ENCODE peak calls at places on chromosomes 13 and 19, in five cellular contexts. One of them, this sample, is unnamed.

GRCh38 chr13:107421028-107421427 is 794.3 kb downstream of the LIG4 start:
- DNase-seq in PC-9: no peak
- DNase-seq in effector memory CD4-positive, alpha-beta T cell: no peak
- DNase-seq in MG63: no peak
- DNase-seq in tibial nerve: no peak
- DNase-seq in this sample: no peak

GRCh38 chr13:112457485-112457884 is 81.3 kb downstream of the SPACA7 start:
- DNase-seq in tibial nerve: no peak
- DNase-seq in PC-9: no peak
- DNase-seq in effector memory CD4-positive, alpha-beta T cell: no peak
- DNase-seq in MG63: no peak
- DNase-seq in this sample: no peak

GRCh38 chr13:49711218-49711863 is 20.1 kb upstream of the EBPL start:
- DNase-seq in effector memory CD4-positive, alpha-beta T cell: no peak
- DNase-seq in MG63: no peak
- DNase-seq in tibial nerve: no peak
- DNase-seq in PC-9: peak; percentile 50
- DNase-seq in this sample: no peak

GRCh38 chr19:18862976-18863842 is 31.4 kb downstream of the UPF1 start:
- DNase-seq in MG63: no peak
- DNase-seq in effector memory CD4-positive, alpha-beta T cell: no peak
- DNase-seq in tibial nerve: no peak
- DNase-seq in PC-9: no peak
- DNase-seq in this sample: no peak

GRCh38 chr13:30832377-30832776 is 73.7 kb upstream of the MEDAG start:
- DNase-seq in tibial nerve: no peak
- DNase-seq in effector memory CD4-positive, alpha-beta T cell: no peak
- DNase-seq in PC-9: no peak
- DNase-seq in MG63: no peak
- DNase-seq in this sample: no peak

GRCh38 chr13:61414686-61415664 is 674 bp downstream of the PCDH20 start:
- DNase-seq in MG63: peak; percentile 37
- DNase-seq in tibial nerve: no peak
- DNase-seq in PC-9: peak; percentile 49
- DNase-seq in effector memory CD4-positive, alpha-beta T cell: no peak
- DNase-seq in this sample: no peak

GRCh38 chr19:11380653-11381534 is 3.2 kb downstream of the EPOR start:
- DNase-seq in effector memory CD4-positive, alpha-beta T cell: peak; percentile 97
- DNase-seq in tibial nerve: peak; percentile 95
- DNase-seq in MG63: peak; percentile 98
- DNase-seq in PC-9: peak; percentile 91
- DNase-seq in this sample: peak; percentile 94

GRCh38 chr19:1183543-1184172 is 9.6 kb upstream of the SBNO2 start:
- DNase-seq in MG63: peak; percentile 48
- DNase-seq in effector memory CD4-positive, alpha-beta T cell: no peak
- DNase-seq in PC-9: peak; percentile 93
- DNase-seq in tibial nerve: no peak
- DNase-seq in this sample: no peak

GRCh38 chr13:75418997-75419396 is 63.0 kb downstream of the TBC1D4 start:
- DNase-seq in tibial nerve: no peak
- DNase-seq in PC-9: peak; percentile 50
- DNase-seq in MG63: no peak
- DNase-seq in effector memory CD4-positive, alpha-beta T cell: no peak
- DNase-seq in this sample: no peak

GRCh38 chr13:63455938-63456337 is 2040.3 kb upstream of the PCDH20 start:
- DNase-seq in MG63: no peak
- DNase-seq in effector memory CD4-positive, alpha-beta T cell: no peak
- DNase-seq in tibial nerve: no peak
- DNase-seq in PC-9: no peak
- DNase-seq in this sample: no peak

GRCh38 chr13:70950664-70951063 is 842.4 kb upstream of the KLHL1 start:
- DNase-seq in MG63: no peak
- DNase-seq in tibial nerve: no peak
- DNase-seq in effector memory CD4-positive, alpha-beta T cell: no peak
- DNase-seq in PC-9: no peak
- DNase-seq in this sample: no peak

GRCh38 chr19:4445963-4446668 is 11.5 kb downstream of the UBXN6 start:
- DNase-seq in effector memory CD4-positive, alpha-beta T cell: no peak
- DNase-seq in tibial nerve: no peak
- DNase-seq in MG63: no peak
- DNase-seq in PC-9: no peak
- DNase-seq in this sample: no peak

GRCh38 chr13:33678906-33679657 is 138.9 kb upstream of the RFC3 start:
- DNase-seq in MG63: peak; percentile 80
- DNase-seq in effector memory CD4-positive, alpha-beta T cell: peak; percentile 32
- DNase-seq in PC-9: peak; percentile 48
- DNase-seq in tibial nerve: peak; percentile 34
- DNase-seq in this sample: peak; percentile 13

GRCh38 chr13:27183561-27184147 is 12.0 kb upstream of the USP12 start:
- DNase-seq in MG63: no peak
- DNase-seq in tibial nerve: no peak
- DNase-seq in effector memory CD4-positive, alpha-beta T cell: no peak
- DNase-seq in PC-9: peak; percentile 63
- DNase-seq in this sample: no peak

GRCh38 chr19:50720181-50720920 is 749 bp upstream of the SHANK1 start:
- DNase-seq in MG63: no peak
- DNase-seq in effector memory CD4-positive, alpha-beta T cell: no peak
- DNase-seq in tibial nerve: no peak
- DNase-seq in PC-9: no peak
- DNase-seq in this sample: no peak

GRCh38 chr13:43085545-43085944 is 62.2 kb downstream of the DNAJC15 start:
- DNase-seq in PC-9: no peak
- DNase-seq in MG63: no peak
- DNase-seq in effector memory CD4-positive, alpha-beta T cell: no peak
- DNase-seq in tibial nerve: no peak
- DNase-seq in this sample: no peak

GRCh38 chr19:7918615-7919421 is 1.3 kb upstream of the SNAPC2 start:
- DNase-seq in effector memory CD4-positive, alpha-beta T cell: no peak
- DNase-seq in MG63: no peak
- DNase-seq in PC-9: no peak
- DNase-seq in tibial nerve: no peak
- DNase-seq in this sample: no peak

GRCh38 chr19:55836340-55836739 is at the start of gene NLRP4:
- DNase-seq in tibial nerve: no peak
- DNase-seq in effector memory CD4-positive, alpha-beta T cell: no peak
- DNase-seq in PC-9: peak; percentile 31
- DNase-seq in MG63: no peak
- DNase-seq in this sample: no peak

GRCh38 chr19:46471116-46471733 is at the start of gene PNMA8A:
- DNase-seq in MG63: peak; percentile 82
- DNase-seq in effector memory CD4-positive, alpha-beta T cell: no peak
- DNase-seq in tibial nerve: no peak
- DNase-seq in PC-9: no peak
- DNase-seq in this sample: no peak

GRCh38 chr13:47964863-47965262 is 36.2 kb downstream of the SUCLA2 start:
- DNase-seq in PC-9: no peak
- DNase-seq in effector memory CD4-positive, alpha-beta T cell: no peak
- DNase-seq in tibial nerve: no peak
- DNase-seq in MG63: no peak
- DNase-seq in this sample: no peak

GRCh38 chr13:49932868-49933267 is 3.3 kb downstream of the SPRYD7 start:
- DNase-seq in MG63: no peak
- DNase-seq in PC-9: no peak
- DNase-seq in effector memory CD4-positive, alpha-beta T cell: no peak
- DNase-seq in tibial nerve: no peak
- DNase-seq in this sample: no peak

GRCh38 chr13:66574606-66575005 is 655.5 kb downstream of the PCDH9 start:
- DNase-seq in PC-9: no peak
- DNase-seq in effector memory CD4-positive, alpha-beta T cell: no peak
- DNase-seq in tibial nerve: no peak
- DNase-seq in MG63: no peak
- DNase-seq in this sample: no peak

GRCh38 chr13:76222511-76222910 is 586.4 kb downstream of the LMO7 start:
- DNase-seq in MG63: peak; percentile 11
- DNase-seq in tibial nerve: no peak
- DNase-seq in PC-9: no peak
- DNase-seq in effector memory CD4-positive, alpha-beta T cell: no peak
- DNase-seq in this sample: no peak

GRCh38 chr13:69274231-69274630 is 833.4 kb upstream of the ATXN8OS start:
- DNase-seq in PC-9: no peak
- DNase-seq in effector memory CD4-positive, alpha-beta T cell: no peak
- DNase-seq in MG63: no peak
- DNase-seq in tibial nerve: no peak
- DNase-seq in this sample: no peak

GRCh38 chr19:6743714-6744380 is 4.4 kb downstream of the TRIP10 start:
- DNase-seq in PC-9: peak; percentile 51
- DNase-seq in tibial nerve: no peak
- DNase-seq in effector memory CD4-positive, alpha-beta T cell: no peak
- DNase-seq in MG63: no peak
- DNase-seq in this sample: no peak

GRCh38 chr19:40754611-40755247 is 3.7 kb downstream of the SNRPA start:
- DNase-seq in effector memory CD4-positive, alpha-beta T cell: no peak
- DNase-seq in tibial nerve: no peak
- DNase-seq in MG63: no peak
- DNase-seq in PC-9: no peak
- DNase-seq in this sample: no peak

GRCh38 chr19:53132231-53132991 is at the start of gene ZNF415:
- DNase-seq in tibial nerve: peak; percentile 45
- DNase-seq in effector memory CD4-positive, alpha-beta T cell: peak; percentile 19
- DNase-seq in MG63: peak; percentile 17
- DNase-seq in PC-9: peak; percentile 70
- DNase-seq in this sample: no peak

GRCh38 chr13:80132741-80133601 is 208.0 kb downstream of the SPRY2 start:
- DNase-seq in effector memory CD4-positive, alpha-beta T cell: no peak
- DNase-seq in MG63: no peak
- DNase-seq in tibial nerve: peak; percentile 44
- DNase-seq in PC-9: peak; percentile 81
- DNase-seq in this sample: no peak

GRCh38 chr13:47081850-47082249 is 185.0 kb upstream of the HTR2A start:
- DNase-seq in PC-9: no peak
- DNase-seq in tibial nerve: no peak
- DNase-seq in MG63: no peak
- DNase-seq in effector memory CD4-positive, alpha-beta T cell: no peak
- DNase-seq in this sample: no peak

GRCh38 chr19:7928741-7929701 is 3.1 kb upstream of the CTXN1 start:
- DNase-seq in effector memory CD4-positive, alpha-beta T cell: peak; percentile 69
- DNase-seq in MG63: peak; percentile 78
- DNase-seq in tibial nerve: peak; percentile 53
- DNase-seq in PC-9: peak; percentile 89
- DNase-seq in this sample: peak; percentile 76

GRCh38 chr13:40770609-40770933 is 419 bp downstream of the MRPS31 start:
- DNase-seq in tibial nerve: no peak
- DNase-seq in effector memory CD4-positive, alpha-beta T cell: no peak
- DNase-seq in MG63: no peak
- DNase-seq in PC-9: no peak
- DNase-seq in this sample: no peak

GRCh38 chr13:114279770-114280169 is 1.6 kb upstream of the UPF3A start:
- DNase-seq in tibial nerve: no peak
- DNase-seq in effector memory CD4-positive, alpha-beta T cell: no peak
- DNase-seq in PC-9: no peak
- DNase-seq in MG63: no peak
- DNase-seq in this sample: no peak

GRCh38 chr13:31719214-31719613 is 20.1 kb upstream of the RXFP2 start:
- DNase-seq in PC-9: no peak
- DNase-seq in effector memory CD4-positive, alpha-beta T cell: no peak
- DNase-seq in MG63: no peak
- DNase-seq in tibial nerve: no peak
- DNase-seq in this sample: no peak

GRCh38 chr19:17248011-17248776 is 2.5 kb upstream of the NR2F6 start:
- DNase-seq in effector memory CD4-positive, alpha-beta T cell: no peak
- DNase-seq in tibial nerve: no peak
- DNase-seq in PC-9: peak; percentile 98
- DNase-seq in MG63: no peak
- DNase-seq in this sample: no peak

GRCh38 chr19:49791776-49792445 is 21.2 kb downstream of the FUZ start:
- DNase-seq in MG63: no peak
- DNase-seq in PC-9: no peak
- DNase-seq in effector memory CD4-positive, alpha-beta T cell: no peak
- DNase-seq in tibial nerve: no peak
- DNase-seq in this sample: no peak

GRCh38 chr19:24073807-24074206 is 13.2 kb upstream of the ZNF254 start:
- DNase-seq in effector memory CD4-positive, alpha-beta T cell: no peak
- DNase-seq in PC-9: peak; percentile 85
- DNase-seq in tibial nerve: no peak
- DNase-seq in MG63: no peak
- DNase-seq in this sample: no peak

GRCh38 chr19:38409631-38410133 is 6.8 kb downstream of the FAM98C start:
- DNase-seq in PC-9: no peak
- DNase-seq in tibial nerve: no peak
- DNase-seq in effector memory CD4-positive, alpha-beta T cell: no peak
- DNase-seq in MG63: no peak
- DNase-seq in this sample: no peak

DNA sequence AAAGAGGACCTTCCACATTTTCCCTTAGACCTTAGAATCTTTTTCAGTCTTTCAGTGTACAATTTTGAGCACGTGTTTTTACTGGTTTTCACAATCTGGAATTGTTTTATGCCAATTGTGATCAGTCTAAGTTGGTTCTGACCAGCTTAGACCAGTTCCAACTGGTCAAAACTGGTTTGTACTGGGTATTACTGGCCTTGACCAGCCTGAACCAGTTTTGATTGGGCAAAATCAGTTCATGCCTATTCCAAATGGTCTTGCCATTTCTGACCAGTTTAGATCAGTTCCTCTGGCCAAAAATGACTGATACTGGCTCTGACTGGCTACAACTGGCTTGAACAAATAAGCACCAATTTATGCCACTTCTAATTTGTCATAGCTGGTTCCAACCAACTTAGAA is 36.4 kb downstream of the ZNF585A start:
- DNase-seq in MG63: no peak
- DNase-seq in PC-9: no peak
- DNase-seq in effector memory CD4-positive, alpha-beta T cell: no peak
- DNase-seq in tibial nerve: no peak
- DNase-seq in this sample: no peak
- H3K9me3 ChIP-seq in MG63: peaks cover 61% of the 10 kb centered on the region
- H3K9me3 ChIP-seq in PC-9: peaks cover 54% of the 10 kb centered on the region
- H3K9me3 ChIP-seq in effector memory CD4-positive, alpha-beta T cell: peaks cover 61% of the 10 kb centered on the region
- H3K9me3 ChIP-seq in tibial nerve: peaks cover 24% of the 10 kb centered on the region
- H3K9me3 ChIP-seq in this sample: peaks cover 43% of the 10 kb centered on the region

DNA sequence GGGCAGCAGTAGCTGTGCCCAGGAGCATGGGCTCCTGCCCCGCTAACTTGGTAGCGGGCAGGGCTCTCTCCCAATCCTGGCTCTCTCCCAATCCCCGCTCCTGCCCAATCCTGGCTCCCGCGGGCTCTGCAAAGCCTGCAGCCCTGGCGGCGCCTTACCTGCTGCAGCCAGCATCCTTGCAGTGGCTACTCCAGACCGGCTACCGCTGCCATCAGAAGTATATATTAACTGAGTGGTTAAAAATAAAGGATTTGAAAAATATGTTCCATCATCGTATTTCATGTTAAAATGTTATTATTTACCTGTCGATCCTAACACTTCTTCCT is 698.2 kb downstream of the SLITRK1 start:
- DNase-seq in effector memory CD4-positive, alpha-beta T cell: no peak
- DNase-seq in tibial nerve: no peak
- DNase-seq in MG63: no peak
- DNase-seq in PC-9: no peak
- DNase-seq in this sample: no peak
- H3K9me3 ChIP-seq in effector memory CD4-positive, alpha-beta T cell: no peaks in the 10 kb centered on the region
- H3K9me3 ChIP-seq in tibial nerve: no peaks in the 10 kb centered on the region
- H3K9me3 ChIP-seq in MG63: peaks cover 16% of the 10 kb centered on the region
- H3K9me3 ChIP-seq in PC-9: no peaks in the 10 kb centered on the region
- H3K9me3 ChIP-seq in this sample: no peaks in the 10 kb centered on the region

GRCh38 chr19:15679089-15679488 is 6.2 kb downstream of the CYP4F12 start:
- DNase-seq in effector memory CD4-positive, alpha-beta T cell: no peak
- DNase-seq in tibial nerve: no peak
- DNase-seq in PC-9: no peak
- DNase-seq in MG63: no peak
- DNase-seq in this sample: no peak
- H3K9me3 ChIP-seq in effector memory CD4-positive, alpha-beta T cell: no peaks in the 10 kb centered on the region
- H3K9me3 ChIP-seq in tibial nerve: no peaks in the 10 kb centered on the region
- H3K9me3 ChIP-seq in PC-9: no peaks in the 10 kb centered on the region
- H3K9me3 ChIP-seq in MG63: no peaks in the 10 kb centered on the region
- H3K9me3 ChIP-seq in this sample: no peaks in the 10 kb centered on the region

GRCh38 chr13:20559659-20560356 is 7.1 kb upstream of the IFT88 start:
- DNase-seq in effector memory CD4-positive, alpha-beta T cell: no peak
- DNase-seq in tibial nerve: no peak
- DNase-seq in PC-9: no peak
- DNase-seq in MG63: no peak
- DNase-seq in this sample: no peak
- H3K9me3 ChIP-seq in effector memory CD4-positive, alpha-beta T cell: no peaks in the 10 kb centered on the region
- H3K9me3 ChIP-seq in tibial nerve: no peaks in the 10 kb centered on the region
- H3K9me3 ChIP-seq in PC-9: peaks cover 6% of the 10 kb centered on the region
- H3K9me3 ChIP-seq in MG63: no peaks in the 10 kb centered on the region
- H3K9me3 ChIP-seq in this sample: no peaks in the 10 kb centered on the region